ENCODE peak calls at places on chromosomes 2 and 18, in nine cellular contexts. One of them, this sample, is unnamed.

GRCh38 chr2:66561645-66562336 is 126.9 kb downstream of the MEIS1 start:
- DNase-seq in stomach: no peak
- DNase-seq in esophagus muscularis mucosa: no peak
- DNase-seq in prostate gland: no peak
- DNase-seq in HepG2: no peak
- DNase-seq in breast epithelium: no peak
- DNase-seq in transverse colon: no peak
- DNase-seq in HCT116: no peak
- DNase-seq in K562: no peak
- DNase-seq in this sample: no peak

GRCh38 chr18:11808001-11808855 is 43.0 kb upstream of the CHMP1B start:
- DNase-seq in esophagus muscularis mucosa: no peak
- DNase-seq in HepG2: peak; percentile 52
- DNase-seq in K562: no peak
- DNase-seq in prostate gland: no peak
- DNase-seq in breast epithelium: no peak
- DNase-seq in HCT116: peak; percentile 52
- DNase-seq in stomach: no peak
- DNase-seq in transverse colon: no peak
- DNase-seq in this sample: no peak

GRCh38 chr2:39522518-39522877 is 85.4 kb upstream of the MAP4K3 start:
- DNase-seq in HepG2: no peak
- DNase-seq in K562: no peak
- DNase-seq in stomach: no peak
- DNase-seq in transverse colon: no peak
- DNase-seq in esophagus muscularis mucosa: no peak
- DNase-seq in prostate gland: no peak
- DNase-seq in breast epithelium: no peak
- DNase-seq in HCT116: no peak
- DNase-seq in this sample: no peak

GRCh38 chr2:226798422-226799210 is 1.0 kb downstream of the IRS1 start:
- DNase-seq in K562: no peak
- DNase-seq in HepG2: no peak
- DNase-seq in HCT116: no peak
- DNase-seq in breast epithelium: peak; percentile 46
- DNase-seq in transverse colon: peak; percentile 67
- DNase-seq in stomach: peak; percentile 46
- DNase-seq in prostate gland: peak; percentile 34
- DNase-seq in esophagus muscularis mucosa: no peak
- DNase-seq in this sample: no peak

GRCh38 chr2:180679693-180680092 is 300.7 kb upstream of the UBE2E3 start:
- DNase-seq in esophagus muscularis mucosa: no peak
- DNase-seq in stomach: no peak
- DNase-seq in prostate gland: peak; percentile 25
- DNase-seq in K562: no peak
- DNase-seq in HCT116: no peak
- DNase-seq in transverse colon: no peak
- DNase-seq in HepG2: no peak
- DNase-seq in breast epithelium: no peak
- DNase-seq in this sample: no peak

GRCh38 chr2:215876139-215876936 is 137.0 kb downstream of the MREG start:
- DNase-seq in transverse colon: no peak
- DNase-seq in stomach: no peak
- DNase-seq in esophagus muscularis mucosa: no peak
- DNase-seq in breast epithelium: no peak
- DNase-seq in K562: no peak
- DNase-seq in HCT116: no peak
- DNase-seq in prostate gland: no peak
- DNase-seq in HepG2: peak; percentile 90
- DNase-seq in this sample: no peak

GRCh38 chr18:9731380-9731779 is 23.3 kb downstream of the RAB31 start:
- DNase-seq in K562: no peak
- DNase-seq in HCT116: no peak
- DNase-seq in stomach: no peak
- DNase-seq in prostate gland: no peak
- DNase-seq in esophagus muscularis mucosa: no peak
- DNase-seq in transverse colon: no peak
- DNase-seq in HepG2: no peak
- DNase-seq in breast epithelium: no peak
- DNase-seq in this sample: peak; percentile 28

GRCh38 chr2:166373539-166373938 is 2.2 kb downstream of the SCN9A start:
- DNase-seq in K562: no peak
- DNase-seq in prostate gland: no peak
- DNase-seq in breast epithelium: no peak
- DNase-seq in HCT116: no peak
- DNase-seq in esophagus muscularis mucosa: no peak
- DNase-seq in transverse colon: no peak
- DNase-seq in HepG2: no peak
- DNase-seq in stomach: no peak
- DNase-seq in this sample: no peak

GRCh38 chr2:129431881-129432280 is 547.6 kb upstream of the RAB6C start:
- DNase-seq in breast epithelium: no peak
- DNase-seq in stomach: no peak
- DNase-seq in prostate gland: no peak
- DNase-seq in HCT116: no peak
- DNase-seq in esophagus muscularis mucosa: no peak
- DNase-seq in K562: no peak
- DNase-seq in transverse colon: no peak
- DNase-seq in HepG2: no peak
- DNase-seq in this sample: no peak

GRCh38 chr2:79975791-79976565 is 328.6 kb downstream of the LRRTM1 start:
- DNase-seq in stomach: no peak
- DNase-seq in HCT116: no peak
- DNase-seq in HepG2: no peak
- DNase-seq in transverse colon: no peak
- DNase-seq in prostate gland: no peak
- DNase-seq in esophagus muscularis mucosa: peak; percentile 31
- DNase-seq in breast epithelium: no peak
- DNase-seq in K562: no peak
- DNase-seq in this sample: no peak

GRCh38 chr2:118981627-118982026 is 39.6 kb downstream of the MARCO start:
- DNase-seq in transverse colon: no peak
- DNase-seq in breast epithelium: peak; percentile 40
- DNase-seq in esophagus muscularis mucosa: no peak
- DNase-seq in HCT116: no peak
- DNase-seq in K562: no peak
- DNase-seq in stomach: no peak
- DNase-seq in HepG2: no peak
- DNase-seq in prostate gland: no peak
- DNase-seq in this sample: no peak

GRCh38 chr2:86224645-86225355 is 25.5 kb downstream of the MRPL35 start:
- DNase-seq in HepG2: no peak
- DNase-seq in HCT116: no peak
- DNase-seq in esophagus muscularis mucosa: no peak
- DNase-seq in K562: no peak
- DNase-seq in transverse colon: no peak
- DNase-seq in breast epithelium: no peak
- DNase-seq in stomach: no peak
- DNase-seq in prostate gland: no peak
- DNase-seq in this sample: no peak

GRCh38 chr2:231685349-231686191 is 22.8 kb upstream of the PTMA start:
- DNase-seq in breast epithelium: no peak
- DNase-seq in esophagus muscularis mucosa: no peak
- DNase-seq in HCT116: no peak
- DNase-seq in K562: no peak
- DNase-seq in HepG2: peak; percentile 61
- DNase-seq in prostate gland: no peak
- DNase-seq in transverse colon: no peak
- DNase-seq in stomach: no peak
- DNase-seq in this sample: no peak

GRCh38 chr2:11556101-11556806 is 22.4 kb downstream of the GREB1 start:
- DNase-seq in breast epithelium: no peak
- DNase-seq in K562: no peak
- DNase-seq in HepG2: no peak
- DNase-seq in transverse colon: no peak
- DNase-seq in prostate gland: no peak
- DNase-seq in stomach: no peak
- DNase-seq in HCT116: no peak
- DNase-seq in esophagus muscularis mucosa: no peak
- DNase-seq in this sample: no peak

GRCh38 chr2:145752091-145752806 is 1232.3 kb upstream of the ZEB2 start:
- DNase-seq in breast epithelium: no peak
- DNase-seq in transverse colon: no peak
- DNase-seq in stomach: no peak
- DNase-seq in HCT116: peak; percentile 50
- DNase-seq in K562: peak; percentile 38
- DNase-seq in prostate gland: peak; percentile 14
- DNase-seq in HepG2: peak; percentile 93
- DNase-seq in esophagus muscularis mucosa: no peak
- DNase-seq in this sample: no peak

DNA sequence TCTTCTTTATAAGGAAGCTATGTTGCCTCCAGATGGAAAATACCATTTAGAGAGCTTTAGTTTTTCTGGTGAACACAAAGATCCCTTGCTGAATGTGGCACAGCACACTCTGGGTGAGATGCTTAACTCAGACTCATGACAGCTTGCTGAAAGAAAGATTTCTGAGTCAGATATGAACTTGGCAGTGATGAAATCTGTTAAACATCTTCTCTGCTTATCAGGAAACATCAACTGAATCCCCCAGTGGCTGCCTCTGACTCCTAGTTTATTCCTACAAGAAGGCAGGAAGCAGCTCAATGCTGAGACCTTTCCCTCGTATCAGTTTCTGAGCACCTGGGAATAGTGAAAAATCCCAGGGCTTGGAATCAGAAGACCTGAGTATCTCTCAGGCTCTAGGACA is 162.7 kb downstream of the OSR1 start:
- DNase-seq in transverse colon: no peak
- DNase-seq in breast epithelium: no peak
- DNase-seq in prostate gland: no peak
- DNase-seq in HepG2: no peak
- DNase-seq in stomach: no peak
- DNase-seq in HCT116: no peak
- DNase-seq in esophagus muscularis mucosa: no peak
- DNase-seq in K562: no peak
- DNase-seq in this sample: no peak
- TF ChIP-seq POLR2AphosphoS5 in transverse colon: no peak
- TF ChIP-seq POLR2AphosphoS5 in breast epithelium: no peak
- TF ChIP-seq POLR2AphosphoS5 in prostate gland: no peak
- TF ChIP-seq POLR2AphosphoS5 in HepG2: no peak
- TF ChIP-seq POLR2AphosphoS5 in stomach: no peak
- TF ChIP-seq POLR2AphosphoS5 in HCT116: no peak
- TF ChIP-seq POLR2AphosphoS5 in esophagus muscularis mucosa: no peak
- TF ChIP-seq POLR2AphosphoS5 in K562: no peak
- TF ChIP-seq POLR2AphosphoS5 in this sample: no peak

GRCh38 chr2:48915227-48915626 is 159.7 kb upstream of the LHCGR start:
- DNase-seq in stomach: no peak
- DNase-seq in transverse colon: no peak
- DNase-seq in esophagus muscularis mucosa: peak; percentile 57
- DNase-seq in K562: no peak
- DNase-seq in HepG2: no peak
- DNase-seq in HCT116: no peak
- DNase-seq in prostate gland: no peak
- DNase-seq in breast epithelium: no peak
- DNase-seq in this sample: no peak

GRCh38 chr2:48906640-48907039 is 151.1 kb upstream of the LHCGR start:
- DNase-seq in HCT116: no peak
- DNase-seq in stomach: no peak
- DNase-seq in K562: no peak
- DNase-seq in HepG2: no peak
- DNase-seq in esophagus muscularis mucosa: peak; percentile 81
- DNase-seq in prostate gland: no peak
- DNase-seq in transverse colon: no peak
- DNase-seq in breast epithelium: no peak
- DNase-seq in this sample: no peak

GRCh38 chr2:48915884-48916283 is 160.4 kb upstream of the LHCGR start:
- DNase-seq in breast epithelium: no peak
- DNase-seq in HCT116: no peak
- DNase-seq in transverse colon: no peak
- DNase-seq in K562: no peak
- DNase-seq in prostate gland: no peak
- DNase-seq in esophagus muscularis mucosa: peak; percentile 84
- DNase-seq in stomach: no peak
- DNase-seq in HepG2: no peak
- DNase-seq in this sample: peak; percentile 49

GRCh38 chr2:48914477-48915077 is 159.1 kb upstream of the LHCGR start:
- DNase-seq in breast epithelium: no peak
- DNase-seq in K562: no peak
- DNase-seq in transverse colon: no peak
- DNase-seq in stomach: no peak
- DNase-seq in prostate gland: no peak
- DNase-seq in esophagus muscularis mucosa: peak; percentile 14
- DNase-seq in HepG2: no peak
- DNase-seq in HCT116: no peak
- DNase-seq in this sample: no peak

DNA sequence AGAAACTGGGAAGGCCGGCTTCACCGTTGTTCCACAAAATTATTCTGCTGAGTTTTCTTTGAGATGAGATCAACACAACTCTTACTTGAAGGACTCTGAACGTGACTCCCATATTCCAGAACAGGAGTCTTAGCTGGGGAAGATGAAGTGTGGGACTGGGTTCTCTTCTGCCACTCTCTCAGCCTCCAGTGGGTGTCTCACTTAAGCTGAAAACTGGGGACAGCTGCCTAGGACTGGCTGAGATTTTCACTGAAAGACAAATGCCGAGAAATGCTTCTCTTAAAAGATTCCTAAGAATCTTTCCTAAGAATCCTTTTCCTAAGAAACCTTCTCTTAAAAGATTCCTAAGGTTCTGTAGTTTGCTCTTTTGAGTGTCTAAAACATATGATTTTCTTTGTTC is 156.6 kb upstream of the LHCGR start:
- DNase-seq in breast epithelium: no peak
- DNase-seq in HepG2: no peak
- DNase-seq in K562: no peak
- DNase-seq in prostate gland: no peak
- DNase-seq in HCT116: no peak
- DNase-seq in esophagus muscularis mucosa: peak; percentile 19
- DNase-seq in stomach: no peak
- DNase-seq in transverse colon: no peak
- DNase-seq in this sample: no peak
- TF ChIP-seq CTCF in breast epithelium: no peak
- TF ChIP-seq CTCF in HepG2: peak; percentile 38
- TF ChIP-seq CTCF in K562: peak; percentile 13
- TF ChIP-seq CTCF in prostate gland: no peak
- TF ChIP-seq CTCF in HCT116: peak; percentile 14
- TF ChIP-seq CTCF in esophagus muscularis mucosa: no peak
- TF ChIP-seq CTCF in stomach: no peak
- TF ChIP-seq CTCF in transverse colon: no peak
- TF ChIP-seq CTCF in this sample: no peak

GRCh38 chr2:74032909-74033261 is 48.2 kb downstream of the TET3 start:
- DNase-seq in prostate gland: no peak
- DNase-seq in K562: no peak
- DNase-seq in esophagus muscularis mucosa: no peak
- DNase-seq in transverse colon: no peak
- DNase-seq in HepG2: no peak
- DNase-seq in breast epithelium: no peak
- DNase-seq in HCT116: no peak
- DNase-seq in stomach: no peak
- DNase-seq in this sample: no peak
- TF ChIP-seq POLR2A in prostate gland: no peak
- TF ChIP-seq POLR2A in K562: no peak
- TF ChIP-seq POLR2A in esophagus muscularis mucosa: no peak
- TF ChIP-seq POLR2A in transverse colon: no peak
- TF ChIP-seq POLR2A in HepG2: no peak
- TF ChIP-seq POLR2A in breast epithelium: no peak
- TF ChIP-seq POLR2A in HCT116: no peak
- TF ChIP-seq POLR2A in stomach: no peak
- TF ChIP-seq POLR2A in this sample: no peak

DNA sequence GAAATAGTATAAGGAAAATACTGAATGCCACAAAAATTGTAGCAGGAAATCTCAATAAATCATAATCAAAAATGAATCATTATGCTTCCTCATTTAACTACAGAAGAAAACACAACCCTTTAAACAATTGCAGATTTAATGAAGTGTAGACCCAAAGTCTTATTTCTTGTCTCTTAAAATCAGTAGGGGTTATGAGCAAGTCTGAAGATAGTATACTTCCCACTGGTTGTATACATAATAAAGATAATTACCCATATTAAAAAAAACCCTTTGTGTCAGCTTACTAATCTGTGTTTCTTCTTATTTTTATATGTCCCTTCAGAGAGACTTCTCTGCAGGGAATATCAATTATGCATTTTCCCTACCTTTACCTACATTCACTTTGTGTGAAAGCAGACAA is 504.7 kb downstream of the ERBB4 start:
- DNase-seq in esophagus muscularis mucosa: no peak
- DNase-seq in prostate gland: no peak
- DNase-seq in HepG2: no peak
- DNase-seq in stomach: no peak
- DNase-seq in K562: no peak
- DNase-seq in breast epithelium: no peak
- DNase-seq in transverse colon: no peak
- DNase-seq in HCT116: no peak
- DNase-seq in this sample: no peak
- TF ChIP-seq POLR2AphosphoS5 in esophagus muscularis mucosa: no peak
- TF ChIP-seq POLR2AphosphoS5 in prostate gland: no peak
- TF ChIP-seq POLR2AphosphoS5 in HepG2: no peak
- TF ChIP-seq POLR2AphosphoS5 in stomach: no peak
- TF ChIP-seq POLR2AphosphoS5 in K562: no peak
- TF ChIP-seq POLR2AphosphoS5 in breast epithelium: no peak
- TF ChIP-seq POLR2AphosphoS5 in transverse colon: no peak
- TF ChIP-seq POLR2AphosphoS5 in HCT116: no peak
- TF ChIP-seq POLR2AphosphoS5 in this sample: no peak